ENCODE peak calls at places on chromosome 11, in five cellular contexts. S is effector memory CD4-positive, alpha-beta T cell; L is CD4-positive, CD25-positive, alpha-beta regulatory T cell; M is CD8-positive, alpha-beta T cell; N is endodermal cell. E is an unnamed sample.

GRCh38 chr11:77411238-77411637 is 62.7 kb downstream of the PAK1 start:
- DNase-seq in L (no peak), S (no peak), M (no peak), N (peak; percentile 74), E (no peak)

GRCh38 chr11:123227763-123228488 is 32.9 kb upstream of the CLMP start:
- DNase-seq in N (no peak), S (no peak), L (no peak), M (no peak), E (no peak)

GRCh38 chr11:115503886-115504278 is 333 bp downstream of the CADM1 start:
- DNase-seq in L (no peak), S (no peak), N (no peak), M (no peak), E (no peak)

GRCh38 chr11:77752518-77752917 is 68.0 kb downstream of the RSF1 start:
- DNase-seq in S (no peak), M (no peak), L (no peak), N (peak; percentile 69), E (no peak)

GRCh38 chr11:35083181-35084061 is 55.5 kb upstream of the CD44 start:
- DNase-seq in M (peak; percentile 65), N (peak; percentile 86), L (peak; percentile 73), S (peak; percentile 76), E (peak; percentile 86)

GRCh38 chr11:19992998-19993397 is 167.3 kb downstream of the DBX1 start:
- DNase-seq in L (no peak), M (no peak), N (no peak), S (no peak), E (no peak)

GRCh38 chr11:2883717-2884423 is 1.7 kb downstream of the CDKN1C start:
- DNase-seq in L (no peak), M (no peak), S (no peak), N (peak; percentile 76), E (no peak)

GRCh38 chr11:40597546-40598113 is 861.8 kb downstream of the LRRC4C start:
- DNase-seq in M (no peak), N (no peak), L (no peak), S (no peak), E (no peak)

GRCh38 chr11:3905080-3905953 is 49.9 kb downstream of the STIM1 start:
- DNase-seq in L (peak; percentile 53), M (peak; percentile 69), N (no peak), S (peak; percentile 43), E (peak; percentile 62)

GRCh38 chr11:124079631-124080318 is 35.5 kb upstream of the VWA5A start:
- DNase-seq in M (no peak), N (no peak), L (no peak), S (no peak), E (no peak)

GRCh38 chr11:4644233-4644632 is 451 bp downstream of the OR51E1 start:
- DNase-seq in L (no peak), N (no peak), M (no peak), S (no peak), E (no peak)

GRCh38 chr11:76553554-76554476 is 109.0 kb downstream of the EMSY start:
- DNase-seq in M (no peak), L (no peak), S (no peak), N (no peak), E (no peak)

GRCh38 chr11:12089473-12089872 is 20.9 kb upstream of the MICAL2 start:
- DNase-seq in N (no peak), S (no peak), M (no peak), L (no peak), E (no peak)

GRCh38 chr11:27882066-27882697 is 181.9 kb upstream of the BDNF start:
- DNase-seq in M (no peak), L (no peak), S (no peak), N (no peak), E (no peak)

GRCh38 chr11:76212086-76213035 is 6.1 kb upstream of the WNT11 start:
- DNase-seq in M (no peak), S (no peak), L (no peak), N (no peak), E (no peak)

GRCh38 chr11:11313426-11313825 is 39.6 kb downstream of the CSNK2A3 start:
- DNase-seq in N (no peak), M (no peak), S (no peak), L (no peak), E (no peak)

GRCh38 chr11:93407777-93408401 is 77.3 kb downstream of the DEUP1 start:
- DNase-seq in M (no peak), S (no peak), N (no peak), L (no peak), E (no peak)

GRCh38 chr11:102530558-102530957 is at the start of gene MMP7:
- DNase-seq in M (no peak), L (no peak), S (no peak), N (no peak), E (no peak)

GRCh38 chr11:130206141-130206540 is 46.6 kb downstream of the ST14 start:
- DNase-seq in L (no peak), M (no peak), S (no peak), N (no peak), E (no peak)

GRCh38 chr11:6298605-6299004 is 21.7 kb downstream of the CAVIN3 start:
- DNase-seq in S (no peak), M (no peak), L (no peak), N (peak; percentile 95), E (no peak)

GRCh38 chr11:69200331-69201047 is 44.8 kb downstream of the SMIM38 start:
- DNase-seq in L (no peak), S (no peak), M (no peak), N (peak; percentile 57), E (no peak)

GRCh38 chr11:117771197-117771596 is 25.8 kb downstream of the DSCAML1 start:
- DNase-seq in S (no peak), L (no peak), N (no peak), M (no peak), E (no peak)

GRCh38 chr11:37504925-37505324 is 906.9 kb upstream of the RAG2 start:
- DNase-seq in N (no peak), S (no peak), L (no peak), M (no peak), E (no peak)

GRCh38 chr11:12359761-12360160 is 17.6 kb upstream of the PARVA start:
- DNase-seq in M (no peak), L (no peak), N (no peak), S (no peak), E (no peak)

GRCh38 chr11:103441021-103441420 is 331.8 kb downstream of the DYNC2H1 start:
- DNase-seq in L (no peak), S (no peak), M (no peak), N (no peak), E (no peak)

GRCh38 chr11:31805037-31805628 is 6.0 kb downstream of the PAX6 start:
- DNase-seq in L (no peak), N (peak; percentile 83), S (no peak), M (no peak), E (no peak)

GRCh38 chr11:6475936-6476335 is 2.2 kb upstream of the TRIM3 start:
- DNase-seq in L (no peak), S (no peak), M (no peak), N (peak; percentile 59), E (no peak)

GRCh38 chr11:129308241-129308865 is 67.3 kb upstream of the BARX2 start:
- DNase-seq in S (no peak), N (no peak), M (no peak), L (no peak), E (no peak)

GRCh38 chr11:124174001-124174400 is 9.1 kb upstream of the OR10D3 start:
- DNase-seq in L (no peak), M (no peak), S (no peak), N (peak; percentile 71), E (no peak)

GRCh38 chr11:62707277-62707771 is at the start of the genes BSCL2 and GNG3:
- DNase-seq in M (no peak), L (no peak), S (no peak), N (peak; percentile 99), E (no peak)

GRCh38 chr11:16511109-16511806 is 154.9 kb upstream of the SOX6 start:
- DNase-seq in N (no peak), L (no peak), M (no peak), S (no peak), E (no peak)

GRCh38 chr11:17368551-17368950 is 17.0 kb downstream of the NCR3LG1 start:
- DNase-seq in N (no peak), M (no peak), S (no peak), L (no peak), E (no peak)

DNA sequence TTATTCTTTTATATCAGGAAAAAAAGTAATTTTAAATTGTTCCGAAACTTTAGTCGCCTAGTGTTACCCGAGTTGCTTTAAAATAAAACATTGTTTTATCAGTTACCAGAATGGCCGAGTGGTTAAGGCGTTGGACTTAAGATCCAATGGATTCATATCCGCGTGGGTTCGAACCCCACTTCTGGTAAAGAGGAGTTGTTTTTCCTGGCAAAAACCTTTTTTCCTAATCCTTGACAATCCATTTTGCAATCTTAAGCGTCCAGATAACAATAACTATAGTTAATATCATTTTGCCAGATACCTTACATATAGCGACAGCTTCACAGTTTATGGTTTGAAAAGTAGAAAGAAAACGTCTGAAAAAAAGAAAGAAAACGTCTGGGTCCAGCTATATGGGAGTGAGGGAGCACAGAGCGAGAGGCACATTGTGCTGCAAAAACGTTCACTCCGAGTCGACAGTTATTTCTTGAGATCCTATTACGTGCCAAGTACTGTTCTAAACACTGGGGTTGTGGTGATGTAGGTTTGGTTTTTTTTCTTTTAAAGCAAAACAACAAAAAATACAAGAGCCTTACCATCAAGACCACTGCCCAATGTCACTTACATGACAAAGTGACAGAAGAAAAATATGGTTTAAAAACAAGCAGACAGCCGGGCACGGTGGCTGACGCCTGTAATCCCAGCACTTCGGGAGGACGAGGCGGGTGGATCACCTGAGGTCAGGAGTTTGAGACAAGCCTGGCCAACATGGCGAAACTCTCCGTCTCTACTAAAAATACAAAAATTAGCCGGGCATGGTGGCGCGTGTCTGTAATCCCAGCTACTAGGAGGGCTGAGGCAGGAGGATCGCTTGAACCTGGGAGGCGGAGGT is 40.5 kb downstream of the OR4D9 start:
- DNase-seq in S (no peak), M (no peak), L (no peak), N (peak; percentile 71), E (no peak)
- H3K27ac ChIP-seq in S (no peak overlapping the region), M (no peak overlapping the region), L (no peak overlapping the region), N (no peak overlapping the region), E (no peak overlapping the region)

DNA sequence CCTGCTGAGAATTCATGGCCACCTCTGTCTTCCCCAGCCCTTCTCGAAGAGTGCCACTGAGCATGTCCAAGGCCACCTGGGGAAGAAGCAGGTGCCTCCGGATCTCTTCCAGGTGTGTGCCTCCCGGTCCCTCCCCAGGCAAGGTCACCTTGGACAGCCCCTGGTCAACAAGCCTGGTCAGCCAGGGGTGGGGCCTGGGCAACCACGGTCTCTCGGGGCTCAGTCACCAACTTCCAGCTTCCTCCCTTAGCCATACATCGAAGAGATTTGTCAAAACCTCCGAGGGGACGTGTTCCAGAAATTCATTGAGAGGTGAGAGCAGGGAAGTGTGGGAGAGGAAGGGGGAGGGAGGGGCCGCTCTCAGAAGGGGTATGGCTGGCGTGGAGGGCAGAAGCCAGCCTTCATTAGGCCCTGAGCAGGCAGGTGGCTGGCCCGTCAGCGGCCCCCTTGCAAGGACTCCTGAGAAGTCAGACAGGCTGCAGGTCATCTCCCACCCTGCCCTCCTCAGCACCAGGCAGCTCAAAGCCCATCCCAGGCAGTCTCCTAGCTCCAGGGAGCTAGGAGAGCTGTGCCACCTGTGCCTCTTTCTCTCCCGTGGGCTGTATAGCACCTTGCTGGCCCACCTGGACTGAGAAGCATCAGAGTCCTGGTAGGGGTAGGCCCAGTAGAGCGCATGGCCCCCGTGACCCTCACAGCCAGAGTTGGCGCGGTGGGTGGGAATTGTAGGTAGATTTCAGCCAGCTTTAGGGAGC is 9.3 kb upstream of the ANKRD13D start:
- DNase-seq in N (no peak), S (no peak), M (no peak), L (no peak), E (no peak)
- H3K4me1 ChIP-seq in N (no peaks in the 10 kb centered on the region), S (peaks cover 73% of the 10 kb centered on the region), M (peaks cover 89% of the 10 kb centered on the region), L (peaks cover 58% of the 10 kb centered on the region), E (peaks cover 94% of the 10 kb centered on the region)

GRCh38 chr11:86246293-86246675 is 1.7 kb downstream of the EED start:
- DNase-seq in N (no peak), S (no peak), L (no peak), M (no peak), E (no peak)
- H3K27me3 ChIP-seq in N (no peaks in the 10 kb centered on the region), S (no peaks in the 10 kb centered on the region), L (no peaks in the 10 kb centered on the region), M (no peaks in the 10 kb centered on the region), E (no peaks in the 10 kb centered on the region)

GRCh38 chr11:74138021-74138420 is 32.8 kb downstream of the C2CD3 start:
- DNase-seq in S (no peak), M (no peak), L (no peak), N (no peak), E (no peak)
- H3K27ac ChIP-seq in S (no peak overlapping the region), M (no peak overlapping the region), L (no peak overlapping the region), N (peak overlapping the region; percentile 26), E (no peak overlapping the region)